ENCODE peak calls at places on chromosomes 16 and 17, in ten cellular contexts. One of them, this sample, is unnamed.

GRCh38 chr16:73052441-73053030 is 4.6 kb upstream of the ZFHX3 start:
- DNase-seq in ovary: no peak
- DNase-seq in gastrocnemius medialis: no peak
- DNase-seq in NB4: no peak
- DNase-seq in heart left ventricle: no peak
- DNase-seq in lower leg skin: no peak
- DNase-seq in A549: no peak
- DNase-seq in tibial nerve: no peak
- DNase-seq in testis: no peak
- DNase-seq in adrenal gland: no peak
- DNase-seq in this sample: no peak

GRCh38 chr16:89200124-89200849 is at the start of gene SLC22A31:
- DNase-seq in ovary: no peak
- DNase-seq in gastrocnemius medialis: no peak
- DNase-seq in NB4: peak
- DNase-seq in heart left ventricle: peak
- DNase-seq in lower leg skin: no peak
- DNase-seq in A549: no peak
- DNase-seq in tibial nerve: no peak
- DNase-seq in testis: no peak
- DNase-seq in adrenal gland: no peak
- DNase-seq in this sample: no peak

GRCh38 chr17:74780443-74781238 is 4.5 kb upstream of the NAT9 start:
- DNase-seq in ovary: no peak
- DNase-seq in gastrocnemius medialis: no peak
- DNase-seq in NB4: peak
- DNase-seq in heart left ventricle: no peak
- DNase-seq in lower leg skin: no peak
- DNase-seq in A549: peak
- DNase-seq in tibial nerve: no peak
- DNase-seq in testis: no peak
- DNase-seq in adrenal gland: no peak
- DNase-seq in this sample: no peak

GRCh38 chr17:39196820-39197331 is 593 bp downstream of the CACNB1 start:
- DNase-seq in ovary: peak
- DNase-seq in gastrocnemius medialis: peak
- DNase-seq in NB4: no peak
- DNase-seq in heart left ventricle: no peak
- DNase-seq in lower leg skin: no peak
- DNase-seq in A549: peak
- DNase-seq in tibial nerve: no peak
- DNase-seq in testis: peak
- DNase-seq in adrenal gland: peak
- DNase-seq in this sample: peak

GRCh38 chr16:86834451-86835035 is 256.2 kb downstream of the FOXL1 start:
- DNase-seq in ovary: no peak
- DNase-seq in gastrocnemius medialis: no peak
- DNase-seq in NB4: peak
- DNase-seq in heart left ventricle: peak
- DNase-seq in lower leg skin: no peak
- DNase-seq in A549: peak
- DNase-seq in tibial nerve: no peak
- DNase-seq in testis: no peak
- DNase-seq in adrenal gland: no peak
- DNase-seq in this sample: no peak

GRCh38 chr16:27748868-27749546 is 199.1 kb downstream of the KATNIP start:
- DNase-seq in ovary: no peak
- DNase-seq in gastrocnemius medialis: no peak
- DNase-seq in NB4: peak
- DNase-seq in heart left ventricle: no peak
- DNase-seq in lower leg skin: no peak
- DNase-seq in A549: peak
- DNase-seq in tibial nerve: no peak
- DNase-seq in testis: peak
- DNase-seq in adrenal gland: no peak
- DNase-seq in this sample: no peak

GRCh38 chr16:55561319-55561848 is 5.1 kb upstream of the CAPNS2 start:
- DNase-seq in ovary: no peak
- DNase-seq in gastrocnemius medialis: no peak
- DNase-seq in NB4: no peak
- DNase-seq in heart left ventricle: no peak
- DNase-seq in lower leg skin: no peak
- DNase-seq in A549: no peak
- DNase-seq in tibial nerve: no peak
- DNase-seq in testis: no peak
- DNase-seq in adrenal gland: no peak
- DNase-seq in this sample: no peak

GRCh38 chr16:66908116-66908515 is 10.6 kb downstream of the CDH16 start:
- DNase-seq in ovary: no peak
- DNase-seq in gastrocnemius medialis: no peak
- DNase-seq in NB4: no peak
- DNase-seq in heart left ventricle: no peak
- DNase-seq in lower leg skin: no peak
- DNase-seq in A549: no peak
- DNase-seq in tibial nerve: no peak
- DNase-seq in testis: no peak
- DNase-seq in adrenal gland: no peak
- DNase-seq in this sample: no peak

DNA sequence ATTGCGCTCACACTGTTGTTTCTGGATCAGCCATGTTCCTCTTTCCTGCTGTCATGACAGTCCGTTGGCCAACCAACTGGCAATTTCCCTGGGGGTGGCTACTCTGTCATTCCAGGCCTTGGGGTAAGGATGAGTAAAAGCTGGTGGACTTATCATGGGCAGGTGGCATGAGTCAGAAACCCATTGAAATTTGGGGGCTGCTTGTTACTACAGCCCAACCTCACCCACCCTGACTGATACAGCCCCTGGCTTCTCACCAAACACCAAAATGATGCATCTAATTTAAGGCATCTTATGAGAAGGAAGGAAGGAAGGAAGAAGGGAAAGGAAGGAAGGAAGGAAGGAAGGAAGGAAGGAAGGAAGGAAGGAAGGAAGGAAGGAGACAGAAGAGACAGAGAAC is 53.9 kb upstream of the CRHR1 start:
- DNase-seq in ovary: no peak
- DNase-seq in gastrocnemius medialis: no peak
- DNase-seq in NB4: no peak
- DNase-seq in heart left ventricle: no peak
- DNase-seq in lower leg skin: peak
- DNase-seq in A549: no peak
- DNase-seq in tibial nerve: no peak
- DNase-seq in testis: no peak
- DNase-seq in adrenal gland: no peak
- DNase-seq in this sample: no peak
- TF ChIP-seq POLR2A in ovary: no peak
- TF ChIP-seq POLR2A in gastrocnemius medialis: no peak
- TF ChIP-seq POLR2A in NB4: no peak
- TF ChIP-seq POLR2A in heart left ventricle: no peak
- TF ChIP-seq POLR2A in lower leg skin: no peak
- TF ChIP-seq POLR2A in A549: no peak
- TF ChIP-seq POLR2A in tibial nerve: no peak
- TF ChIP-seq POLR2A in testis: no peak
- TF ChIP-seq POLR2A in adrenal gland: no peak
- TF ChIP-seq POLR2A in this sample: no peak

DNA sequence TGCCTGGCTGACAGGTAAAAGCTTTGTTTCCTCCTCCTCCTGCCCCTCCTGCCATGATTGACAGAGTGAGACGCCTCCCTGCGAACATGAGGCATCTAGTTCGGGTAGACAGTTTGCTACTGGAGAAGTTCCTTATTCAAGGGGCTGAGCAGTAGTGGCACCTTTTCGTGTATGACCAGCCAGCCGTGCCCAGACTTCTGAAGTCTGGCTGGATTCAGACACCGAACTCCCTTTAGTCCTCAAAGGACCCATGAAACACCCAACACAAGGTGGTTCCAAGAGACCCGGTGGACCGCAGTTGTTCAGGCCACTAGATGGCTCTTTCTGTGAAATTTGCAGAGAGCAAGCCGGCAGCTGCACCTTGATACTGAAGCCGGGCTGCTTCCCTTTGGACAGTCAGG is 192.8 kb downstream of the XYLT1 start:
- DNase-seq in ovary: peak
- DNase-seq in gastrocnemius medialis: no peak
- DNase-seq in NB4: no peak
- DNase-seq in heart left ventricle: peak
- DNase-seq in lower leg skin: no peak
- DNase-seq in A549: peak
- DNase-seq in tibial nerve: no peak
- DNase-seq in testis: peak
- DNase-seq in adrenal gland: peak
- DNase-seq in this sample: peak
- TF ChIP-seq POLR2A in ovary: no peak
- TF ChIP-seq POLR2A in gastrocnemius medialis: no peak
- TF ChIP-seq POLR2A in NB4: no peak
- TF ChIP-seq POLR2A in heart left ventricle: no peak
- TF ChIP-seq POLR2A in lower leg skin: no peak
- TF ChIP-seq POLR2A in A549: no peak
- TF ChIP-seq POLR2A in tibial nerve: no peak
- TF ChIP-seq POLR2A in testis: no peak
- TF ChIP-seq POLR2A in adrenal gland: no peak
- TF ChIP-seq POLR2A in this sample: no peak

DNA sequence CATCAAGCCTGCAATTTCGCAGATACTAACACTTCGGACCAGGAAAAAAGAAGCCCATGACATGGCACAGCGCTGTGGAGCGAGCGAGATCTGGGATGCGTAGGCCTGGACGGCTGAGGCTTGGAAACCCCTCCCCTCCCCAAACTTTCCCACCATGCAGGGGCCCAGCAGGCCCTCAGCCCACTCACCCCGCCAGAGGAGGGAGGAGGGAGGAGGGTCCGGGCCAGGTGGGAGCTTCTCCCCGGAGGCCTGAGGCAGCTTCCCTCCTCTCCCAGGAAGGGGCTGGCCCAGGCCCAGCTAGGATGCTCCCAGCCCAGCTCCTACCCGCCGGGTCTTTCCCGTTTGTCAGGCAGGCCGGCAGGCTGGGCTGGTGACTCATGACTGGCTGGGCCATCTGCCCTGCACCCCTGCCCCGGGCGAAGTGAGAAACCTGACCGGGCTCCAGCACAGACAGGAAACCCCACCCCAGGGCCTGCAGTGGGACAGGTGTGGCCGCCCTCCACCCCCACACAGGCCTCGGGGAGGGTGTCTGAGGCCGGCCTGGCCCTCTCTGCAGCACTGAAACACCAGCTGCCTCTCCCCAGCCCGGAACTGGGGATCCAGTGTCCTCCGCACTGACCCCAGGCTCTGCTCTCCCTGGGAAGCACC is 34.3 kb upstream of the SLC38A10 start:
- DNase-seq in ovary: peak
- DNase-seq in gastrocnemius medialis: peak
- DNase-seq in NB4: peak
- DNase-seq in heart left ventricle: peak
- DNase-seq in lower leg skin: peak
- DNase-seq in A549: peak
- DNase-seq in tibial nerve: peak
- DNase-seq in testis: peak
- DNase-seq in adrenal gland: peak
- DNase-seq in this sample: peak
- TF ChIP-seq POLR2A in ovary: no peak
- TF ChIP-seq POLR2A in gastrocnemius medialis: peak
- TF ChIP-seq POLR2A in NB4: no peak
- TF ChIP-seq POLR2A in heart left ventricle: no peak
- TF ChIP-seq POLR2A in lower leg skin: no peak
- TF ChIP-seq POLR2A in A549: peak
- TF ChIP-seq POLR2A in tibial nerve: no peak
- TF ChIP-seq POLR2A in testis: no peak
- TF ChIP-seq POLR2A in adrenal gland: no peak
- TF ChIP-seq POLR2A in this sample: no peak

GRCh38 chr16:74698220-74698619 is 2.4 kb downstream of the MLKL start:
- DNase-seq in ovary: no peak
- DNase-seq in gastrocnemius medialis: no peak
- DNase-seq in NB4: peak
- DNase-seq in heart left ventricle: no peak
- DNase-seq in lower leg skin: no peak
- DNase-seq in A549: no peak
- DNase-seq in tibial nerve: no peak
- DNase-seq in testis: no peak
- DNase-seq in adrenal gland: no peak
- DNase-seq in this sample: no peak

GRCh38 chr16:74700206-74701040 is at the start of gene MLKL:
- DNase-seq in ovary: no peak
- DNase-seq in gastrocnemius medialis: peak
- DNase-seq in NB4: peak
- DNase-seq in heart left ventricle: peak
- DNase-seq in lower leg skin: peak
- DNase-seq in A549: peak
- DNase-seq in tibial nerve: peak
- DNase-seq in testis: peak
- DNase-seq in adrenal gland: peak
- DNase-seq in this sample: peak

GRCh38 chr16:74699666-74700065 is 996 bp downstream of the MLKL start:
- DNase-seq in ovary: no peak
- DNase-seq in gastrocnemius medialis: no peak
- DNase-seq in NB4: peak
- DNase-seq in heart left ventricle: no peak
- DNase-seq in lower leg skin: no peak
- DNase-seq in A549: peak
- DNase-seq in tibial nerve: no peak
- DNase-seq in testis: no peak
- DNase-seq in adrenal gland: no peak
- DNase-seq in this sample: no peak

GRCh38 chr16:74691093-74691855 is 9.4 kb downstream of the MLKL start:
- DNase-seq in ovary: no peak
- DNase-seq in gastrocnemius medialis: no peak
- DNase-seq in NB4: peak
- DNase-seq in heart left ventricle: no peak
- DNase-seq in lower leg skin: no peak
- DNase-seq in A549: no peak
- DNase-seq in tibial nerve: no peak
- DNase-seq in testis: no peak
- DNase-seq in adrenal gland: no peak
- DNase-seq in this sample: no peak

DNA sequence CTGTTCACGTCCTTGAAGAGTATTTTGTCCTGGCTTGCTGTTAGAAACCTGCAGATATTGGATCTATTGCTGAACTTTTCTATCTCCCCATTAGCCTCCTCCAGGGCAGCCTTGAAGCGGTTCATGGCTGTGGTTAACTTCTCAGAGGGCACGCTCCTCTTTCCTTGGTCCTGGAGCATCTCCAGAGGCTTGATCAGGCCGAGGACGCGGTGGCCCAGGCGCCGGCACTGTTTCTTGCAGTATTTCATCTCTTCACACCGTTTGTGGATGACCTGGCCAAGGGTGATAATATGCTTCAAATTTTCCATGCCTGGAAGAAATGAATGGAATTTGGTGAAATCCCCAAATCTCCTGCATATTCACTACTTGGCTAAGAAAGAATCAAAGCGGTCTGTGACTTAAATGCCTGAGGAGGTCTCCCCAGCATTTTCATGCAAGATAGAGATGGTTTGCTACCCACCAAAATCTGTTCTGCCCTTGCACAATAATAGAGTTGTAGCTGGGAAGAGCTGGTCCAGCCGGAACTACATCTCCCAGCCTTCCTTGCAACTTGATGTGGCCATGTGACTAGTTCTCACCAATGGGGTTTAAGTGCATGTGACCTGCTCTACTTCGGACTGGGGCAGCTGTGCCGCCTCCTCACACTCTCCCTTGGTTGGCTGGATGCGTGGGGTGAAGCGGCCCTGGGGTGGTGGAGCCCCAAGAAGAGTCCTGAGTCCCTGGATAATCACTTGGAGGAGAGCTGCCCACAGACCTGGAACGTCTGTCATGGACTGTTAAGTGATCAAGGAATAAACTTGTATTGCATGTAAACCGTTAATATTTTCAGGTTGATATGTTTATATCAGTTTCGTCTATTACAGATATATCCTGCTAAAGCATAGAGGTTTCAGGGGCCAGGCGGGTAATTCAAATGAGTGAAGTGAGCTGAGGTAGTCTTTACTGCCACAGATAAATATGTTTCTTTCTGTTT is 4.9 kb downstream of the MLKL start:
- DNase-seq in ovary: peak
- DNase-seq in gastrocnemius medialis: peak
- DNase-seq in NB4: peak
- DNase-seq in heart left ventricle: peak
- DNase-seq in lower leg skin: peak
- DNase-seq in A549: peak
- DNase-seq in tibial nerve: peak
- DNase-seq in testis: peak
- DNase-seq in adrenal gland: peak
- DNase-seq in this sample: peak
- TF ChIP-seq POLR2A in ovary: no peak
- TF ChIP-seq POLR2A in gastrocnemius medialis: no peak
- TF ChIP-seq POLR2A in NB4: no peak
- TF ChIP-seq POLR2A in heart left ventricle: no peak
- TF ChIP-seq POLR2A in lower leg skin: no peak
- TF ChIP-seq POLR2A in A549: peak
- TF ChIP-seq POLR2A in tibial nerve: no peak
- TF ChIP-seq POLR2A in testis: no peak
- TF ChIP-seq POLR2A in adrenal gland: peak
- TF ChIP-seq POLR2A in this sample: no peak

This sample was measured in body of pancreas.